ENCODE peak calls at places on chromosome 7, in seven cellular contexts. X is CD8-positive, alpha-beta T cell; L is GM23248; B is MCF 10A; T is K562; K is Calu3; Q is activated T-helper 1 cell treated with anti-CD3 and anti-CD28 coated beads, Interleukin-12 subunit alpha, Interleukin-12 subunit beta, Interleukin-2, Interleukin-4 antibody, amounts not matched to agents 30 ng/mL and 10 ng/mL and 1 ng/mL, durations not matched to agents 14 hours and 24 hours and 36 hours. A is an unnamed sample.

GRCh38 chr7:82534687-82535086 is 91.1 kb upstream of the CACNA2D1 start:
- DNase-seq in X (no peak), L (peak; percentile 79), B (no peak), T (no peak), K (peak; percentile 18), Q (no peak), A (no peak)

GRCh38 chr7:1554332-1555045 is 1.5 kb downstream of the TMEM184A start:
- DNase-seq in X (no peak), L (no peak), B (no peak), T (no peak), K (peak; percentile 6), Q (no peak), A (no peak)

GRCh38 chr7:55133630-55134392 is 115.0 kb downstream of the EGFR start:
- DNase-seq in X (no peak), L (peak; percentile 99), B (peak; percentile 90), T (peak; percentile 74), K (peak; percentile 80), Q (no peak), A (no peak)

GRCh38 chr7:83005410-83005809 is 157.3 kb downstream of the PCLO start:
- DNase-seq in X (no peak), L (no peak), B (no peak), T (peak; percentile 3), K (no peak), Q (no peak), A (no peak)

GRCh38 chr7:130845581-130846085 is 111.6 kb upstream of the KLF14 start:
- DNase-seq in X (no peak), L (peak; percentile 97), B (peak; percentile 59), T (no peak), K (no peak), Q (no peak), A (no peak)

GRCh38 chr7:39127058-39127457 is 149.3 kb downstream of the POU6F2 start:
- DNase-seq in X (no peak), L (no peak), B (no peak), T (no peak), K (no peak), Q (no peak), A (no peak)

GRCh38 chr7:93226310-93226709 is at the start of gene HEPACAM2:
- DNase-seq in X (no peak), L (no peak), B (no peak), T (no peak), K (no peak), Q (no peak), A (no peak)

GRCh38 chr7:147400221-147400689 is 1190.3 kb upstream of the C7orf33 start:
- DNase-seq in X (no peak), L (peak; percentile 61), B (peak; percentile 21), T (no peak), K (no peak), Q (no peak), A (no peak)

GRCh38 chr7:725223-726005 is 1.1 kb upstream of the DNAAF5 start:
- DNase-seq in X (no peak), L (peak; percentile 55), B (peak; percentile 27), T (peak; percentile 88), K (no peak), Q (no peak), A (no peak)

GRCh38 chr7:135245826-135246825 is 12.5 kb downstream of the STRA8 start:
- DNase-seq in X (no peak), L (no peak), B (no peak), T (no peak), K (no peak), Q (no peak), A (no peak)

GRCh38 chr7:124269774-124270173 is 236.9 kb upstream of the TMEM229A start:
- DNase-seq in X (no peak), L (no peak), B (no peak), T (no peak), K (no peak), Q (no peak), A (peak; percentile 72)

GRCh38 chr7:113976508-113976907 is 57.7 kb upstream of the PPP1R3A start:
- DNase-seq in X (no peak), L (no peak), B (no peak), T (no peak), K (no peak), Q (no peak), A (no peak)

A was measured in GDM1.